ENCODE peak calls at places on chromosomes 4 and X, in five cellular contexts. One of them, this sample, is unnamed.

GRCh38 chr4:145528601-145529000 is 46.9 kb downstream of the SMAD1 start:
- DNase-seq in GM23338: no peak
- DNase-seq in MM.1S: no peak
- DNase-seq in GM23248: no peak
- DNase-seq in neural progenitor cell: no peak
- DNase-seq in this sample: no peak

GRCh38 chr4:121071640-121072037 is 696 bp downstream of the NDNF start:
- DNase-seq in GM23338: no peak
- DNase-seq in MM.1S: no peak
- DNase-seq in GM23248: no peak
- DNase-seq in neural progenitor cell: peak; percentile 13
- DNase-seq in this sample: no peak

GRCh38 chr4:89213382-89213701 is 94.3 kb downstream of the GPRIN3 start:
- DNase-seq in MM.1S: no peak
- DNase-seq in GM23338: no peak
- DNase-seq in neural progenitor cell: no peak
- DNase-seq in GM23248: no peak
- DNase-seq in this sample: no peak

GRCh38 chrX:25125483-25125882 is 109.7 kb upstream of the ARX start:
- DNase-seq in MM.1S: no peak
- DNase-seq in GM23248: no peak
- DNase-seq in neural progenitor cell: no peak
- DNase-seq in GM23338: no peak
- DNase-seq in this sample: no peak

GRCh38 chrX:134026732-134027311 is 41.4 kb upstream of the GPC3 start:
- DNase-seq in GM23248: peak; percentile 28
- DNase-seq in MM.1S: peak; percentile 41
- DNase-seq in GM23338: peak; percentile 87
- DNase-seq in neural progenitor cell: peak; percentile 77
- DNase-seq in this sample: peak; percentile 79

GRCh38 chr4:56475917-56476316 is 8.5 kb downstream of the SRP72 start:
- DNase-seq in neural progenitor cell: no peak
- DNase-seq in GM23248: no peak
- DNase-seq in GM23338: no peak
- DNase-seq in MM.1S: peak; percentile 75
- DNase-seq in this sample: no peak

GRCh38 chr4:121277194-121278105 is 103.4 kb downstream of the QRFPR start:
- DNase-seq in GM23248: peak; percentile 39
- DNase-seq in MM.1S: peak; percentile 46
- DNase-seq in neural progenitor cell: peak; percentile 43
- DNase-seq in GM23338: peak; percentile 58
- DNase-seq in this sample: peak; percentile 23

GRCh38 chr4:134189949-134190348 is 11.6 kb downstream of the PABPC4L start:
- DNase-seq in neural progenitor cell: no peak
- DNase-seq in GM23338: no peak
- DNase-seq in GM23248: no peak
- DNase-seq in MM.1S: no peak
- DNase-seq in this sample: no peak

GRCh38 chrX:739611-740010 is 109.0 kb downstream of the SHOX start:
- DNase-seq in GM23338: no peak
- DNase-seq in GM23248: no peak
- DNase-seq in neural progenitor cell: no peak
- DNase-seq in MM.1S: no peak
- DNase-seq in this sample: no peak

GRCh38 chr4:99811850-99812249 is 4.8 kb upstream of the DAPP1 start:
- DNase-seq in GM23248: peak; percentile 52
- DNase-seq in GM23338: peak; percentile 80
- DNase-seq in MM.1S: peak; percentile 75
- DNase-seq in neural progenitor cell: peak; percentile 59
- DNase-seq in this sample: peak; percentile 70

GRCh38 chrX:56800307-56800706 is 71.3 kb downstream of the NBDY start:
- DNase-seq in GM23248: no peak
- DNase-seq in MM.1S: no peak
- DNase-seq in GM23338: no peak
- DNase-seq in neural progenitor cell: no peak
- DNase-seq in this sample: no peak

GRCh38 chr4:118898684-118899138 is 10.1 kb downstream of the SYNPO2 start:
- DNase-seq in GM23248: peak; percentile 43
- DNase-seq in neural progenitor cell: no peak
- DNase-seq in MM.1S: no peak
- DNase-seq in GM23338: no peak
- DNase-seq in this sample: no peak

GRCh38 chr4:141605425-141605856 is 30.9 kb upstream of the IL15 start:
- DNase-seq in GM23338: no peak
- DNase-seq in neural progenitor cell: no peak
- DNase-seq in MM.1S: no peak
- DNase-seq in GM23248: no peak
- DNase-seq in this sample: no peak

GRCh38 chrX:118221733-118222132 is 105.1 kb upstream of the KLHL13 start:
- DNase-seq in MM.1S: no peak
- DNase-seq in GM23248: peak; percentile 32
- DNase-seq in neural progenitor cell: no peak
- DNase-seq in GM23338: no peak
- DNase-seq in this sample: no peak

GRCh38 chrX:41005445-41005992 is 79.7 kb upstream of the USP9X start:
- DNase-seq in neural progenitor cell: no peak
- DNase-seq in GM23338: peak; percentile 44
- DNase-seq in GM23248: no peak
- DNase-seq in MM.1S: no peak
- DNase-seq in this sample: no peak

GRCh38 chr4:47513493-47513892 is 28.4 kb downstream of the ATP10D start:
- DNase-seq in GM23338: no peak
- DNase-seq in MM.1S: no peak
- DNase-seq in GM23248: no peak
- DNase-seq in neural progenitor cell: no peak
- DNase-seq in this sample: no peak

GRCh38 chrX:111020283-111020682 is 75.7 kb upstream of the PAK3 start:
- DNase-seq in neural progenitor cell: no peak
- DNase-seq in GM23338: no peak
- DNase-seq in GM23248: no peak
- DNase-seq in MM.1S: no peak
- DNase-seq in this sample: no peak

GRCh38 chr4:87745058-87745842 is 54.1 kb upstream of the IBSP start:
- DNase-seq in GM23248: peak; percentile 39
- DNase-seq in GM23338: no peak
- DNase-seq in neural progenitor cell: no peak
- DNase-seq in MM.1S: no peak
- DNase-seq in this sample: peak; percentile 9

GRCh38 chrX:110310896-110311295 is 7.0 kb downstream of the AMMECR1 start:
- DNase-seq in MM.1S: peak; percentile 93
- DNase-seq in GM23338: no peak
- DNase-seq in neural progenitor cell: no peak
- DNase-seq in GM23248: no peak
- DNase-seq in this sample: peak; percentile 6

GRCh38 chrX:135432881-135433521 is 11.3 kb downstream of the SMIM10L2A start:
- DNase-seq in MM.1S: no peak
- DNase-seq in neural progenitor cell: no peak
- DNase-seq in GM23248: no peak
- DNase-seq in GM23338: no peak
- DNase-seq in this sample: no peak

GRCh38 chrX:124393659-124394058 is 47.3 kb downstream of the SH2D1A start:
- DNase-seq in GM23338: no peak
- DNase-seq in GM23248: no peak
- DNase-seq in MM.1S: no peak
- DNase-seq in neural progenitor cell: no peak
- DNase-seq in this sample: no peak

GRCh38 chr4:77538574-77539157 is 67.0 kb upstream of the CXCL13 start:
- DNase-seq in MM.1S: peak; percentile 53
- DNase-seq in GM23248: no peak
- DNase-seq in neural progenitor cell: no peak
- DNase-seq in GM23338: no peak
- DNase-seq in this sample: peak; percentile 36

GRCh38 chrX:29257516-29257915 is 670.3 kb downstream of the IL1RAPL1 start:
- DNase-seq in MM.1S: no peak
- DNase-seq in neural progenitor cell: no peak
- DNase-seq in GM23248: no peak
- DNase-seq in GM23338: no peak
- DNase-seq in this sample: no peak

GRCh38 chr4:67892905-67893304 is 9.1 kb upstream of the TMPRSS11D start:
- DNase-seq in GM23338: peak; percentile 56
- DNase-seq in MM.1S: no peak
- DNase-seq in neural progenitor cell: peak; percentile 25
- DNase-seq in GM23248: peak; percentile 38
- DNase-seq in this sample: no peak

GRCh38 chr4:153467154-153467896 is 1.2 kb downstream of the TMEM131L start:
- DNase-seq in MM.1S: peak; percentile 95
- DNase-seq in GM23248: peak; percentile 34
- DNase-seq in neural progenitor cell: peak; percentile 44
- DNase-seq in GM23338: peak; percentile 83
- DNase-seq in this sample: peak; percentile 77

GRCh38 chrX:50613846-50614245 is 143.2 kb upstream of the DGKK start:
- DNase-seq in MM.1S: no peak
- DNase-seq in GM23338: no peak
- DNase-seq in neural progenitor cell: no peak
- DNase-seq in GM23248: peak; percentile 17
- DNase-seq in this sample: no peak

GRCh38 chr4:127997534-127998388 is 32.6 kb downstream of the ABHD18 start:
- DNase-seq in GM23338: peak; percentile 61
- DNase-seq in MM.1S: peak; percentile 28
- DNase-seq in neural progenitor cell: no peak
- DNase-seq in GM23248: peak; percentile 38
- DNase-seq in this sample: no peak

GRCh38 chr4:76654796-76655195 is 219.8 kb downstream of the SHROOM3 start:
- DNase-seq in GM23248: peak; percentile 53
- DNase-seq in GM23338: no peak
- DNase-seq in MM.1S: no peak
- DNase-seq in neural progenitor cell: no peak
- DNase-seq in this sample: no peak

GRCh38 chr4:19227701-19228100 is 1024.0 kb upstream of the SLIT2 start:
- DNase-seq in MM.1S: no peak
- DNase-seq in GM23338: no peak
- DNase-seq in neural progenitor cell: no peak
- DNase-seq in GM23248: peak; percentile 44
- DNase-seq in this sample: no peak

DNA sequence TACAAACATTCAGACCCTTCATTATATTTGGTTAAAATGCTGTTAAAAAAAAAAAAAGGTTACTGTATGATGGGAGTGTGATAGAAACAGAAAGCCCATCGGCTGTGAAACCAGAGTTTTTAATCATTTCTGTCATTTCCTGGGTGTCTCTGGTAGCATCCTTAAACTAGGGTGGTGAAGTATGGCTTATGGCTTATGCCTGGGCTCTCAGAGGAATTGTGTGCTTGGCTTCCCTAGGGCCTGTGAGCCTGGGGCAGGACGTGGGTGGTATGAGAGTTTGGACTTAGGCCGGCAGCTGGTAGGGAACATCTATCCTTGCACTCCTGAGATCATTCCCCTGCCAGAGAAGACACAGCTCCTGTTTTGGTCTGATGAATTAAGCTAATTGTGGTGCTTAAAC is 52.2 kb downstream of the DCUN1D4 start:
- DNase-seq in neural progenitor cell: no peak
- DNase-seq in MM.1S: no peak
- DNase-seq in GM23248: no peak
- DNase-seq in GM23338: no peak
- DNase-seq in this sample: no peak
- H3K36me3 ChIP-seq in neural progenitor cell: peaks cover 24% of the 10 kb centered on the region
- H3K36me3 ChIP-seq in MM.1S: no peaks in the 10 kb centered on the region
- H3K36me3 ChIP-seq in GM23248: peaks cover 34% of the 10 kb centered on the region
- H3K36me3 ChIP-seq in GM23338: no peaks in the 10 kb centered on the region
- H3K36me3 ChIP-seq in this sample: no peaks in the 10 kb centered on the region

DNA sequence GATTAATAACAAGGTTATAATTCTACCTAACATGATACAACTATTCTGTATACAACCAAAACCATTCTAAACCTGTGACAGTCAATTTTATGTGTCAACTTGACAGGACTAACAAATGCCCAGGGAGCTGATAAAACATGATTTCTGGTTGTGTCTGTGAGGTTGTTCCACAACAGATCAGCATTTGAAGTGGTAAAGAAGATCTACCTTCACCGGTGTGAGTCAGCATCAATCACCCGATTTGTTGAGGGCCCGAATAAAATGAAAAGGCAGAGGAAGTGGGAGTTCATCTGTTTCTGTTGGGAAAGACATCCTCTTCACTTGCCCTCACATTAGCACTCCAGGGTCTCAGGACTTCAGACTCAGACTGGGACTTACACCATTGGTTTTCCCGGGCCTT is 187.9 kb downstream of the MAB21L2 start:
- DNase-seq in GM23338: no peak
- DNase-seq in GM23248: no peak
- DNase-seq in neural progenitor cell: no peak
- DNase-seq in MM.1S: no peak
- DNase-seq in this sample: no peak
- TF ChIP-seq EZH2phosphoT487 in GM23338: no peak
- TF ChIP-seq EZH2phosphoT487 in GM23248: no peak
- TF ChIP-seq EZH2phosphoT487 in neural progenitor cell: no peak
- TF ChIP-seq EZH2phosphoT487 in MM.1S: no peak
- TF ChIP-seq EZH2phosphoT487 in this sample: no peak

GRCh38 chr4:135694066-135694465 is 1492.5 kb upstream of the PABPC4L start:
- DNase-seq in GM23248: no peak
- DNase-seq in MM.1S: no peak
- DNase-seq in neural progenitor cell: no peak
- DNase-seq in GM23338: no peak
- DNase-seq in this sample: no peak
- H3K4me2 ChIP-seq in GM23248: no peak overlapping the region
- H3K4me2 ChIP-seq in MM.1S: no peak overlapping the region
- H3K4me2 ChIP-seq in neural progenitor cell: no peak overlapping the region
- H3K4me2 ChIP-seq in GM23338: no peak overlapping the region
- H3K4me2 ChIP-seq in this sample: no peak overlapping the region

GRCh38 chr4:182905038-182905437 is 12.1 kb downstream of the DCTD start:
- DNase-seq in neural progenitor cell: no peak
- DNase-seq in MM.1S: no peak
- DNase-seq in GM23338: no peak
- DNase-seq in GM23248: no peak
- DNase-seq in this sample: no peak
- H3K36me3 ChIP-seq in neural progenitor cell: peaks cover 10% of the 10 kb centered on the region
- H3K36me3 ChIP-seq in MM.1S: no peaks in the 10 kb centered on the region
- H3K36me3 ChIP-seq in GM23338: peaks cover 8% of the 10 kb centered on the region
- H3K36me3 ChIP-seq in GM23248: peaks cover 50% of the 10 kb centered on the region
- H3K36me3 ChIP-seq in this sample: no peaks in the 10 kb centered on the region

DNA sequence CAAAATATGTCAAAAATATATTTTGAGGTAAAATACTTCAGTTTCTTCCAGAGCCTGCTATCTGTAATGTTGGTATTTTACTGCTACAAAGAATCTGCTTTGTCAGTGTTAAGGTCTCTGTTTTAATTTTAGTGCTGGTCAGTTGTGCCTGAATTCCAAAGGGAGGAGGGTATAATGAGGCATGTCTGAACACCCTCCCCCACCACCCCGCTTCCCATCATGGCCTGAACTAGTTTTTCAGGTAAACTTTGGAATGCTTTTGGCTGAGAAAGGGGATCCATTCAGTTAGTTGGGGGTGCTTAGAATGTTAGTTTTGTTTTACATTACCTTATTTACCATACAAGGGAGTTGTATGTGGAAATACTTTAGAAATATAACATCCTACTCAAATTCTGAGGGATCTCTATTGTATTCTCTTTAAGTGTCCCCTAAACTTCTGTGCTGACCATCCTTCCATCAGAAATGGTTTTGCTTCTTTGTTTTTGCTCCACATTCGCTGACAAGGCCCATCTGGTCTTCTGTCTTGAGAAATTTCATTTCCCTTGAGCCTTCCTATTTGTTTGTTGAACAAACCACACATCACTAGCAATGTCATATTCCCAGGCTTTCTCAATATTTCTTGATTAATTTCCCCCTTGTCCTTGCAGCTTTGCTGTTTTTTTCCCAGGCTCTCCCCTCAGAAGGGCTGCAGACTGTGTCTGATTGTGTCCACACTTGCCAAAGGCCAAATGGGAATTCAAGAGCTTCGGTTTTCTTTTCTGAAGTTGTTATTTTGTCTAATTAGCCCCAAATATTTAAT is 158.7 kb downstream of the MID1IP1 start:
- DNase-seq in GM23248: no peak
- DNase-seq in MM.1S: no peak
- DNase-seq in neural progenitor cell: no peak
- DNase-seq in GM23338: peak; percentile 37
- DNase-seq in this sample: no peak
- TF ChIP-seq EZH2phosphoT487 in GM23248: no peak
- TF ChIP-seq EZH2phosphoT487 in MM.1S: no peak
- TF ChIP-seq EZH2phosphoT487 in neural progenitor cell: no peak
- TF ChIP-seq EZH2phosphoT487 in GM23338: no peak
- TF ChIP-seq EZH2phosphoT487 in this sample: no peak